ENCODE peak calls at places on chromosome 20, in seven cellular contexts. One of them, this sample, is unnamed.

GRCh38 chr20:53785320-53785719 is 191.7 kb upstream of the ZNF217 start:
- DNase-seq in right lobe of liver: no peak
- DNase-seq in fibroblast of lung: no peak
- DNase-seq in heart right ventricle: no peak
- DNase-seq in astrocyte: no peak
- DNase-seq in BJ: no peak
- DNase-seq in HepG2: no peak
- DNase-seq in this sample: no peak

GRCh38 chr20:21308340-21308739 is 5.2 kb downstream of the XRN2 start:
- DNase-seq in BJ: no peak
- DNase-seq in right lobe of liver: no peak
- DNase-seq in HepG2: no peak
- DNase-seq in heart right ventricle: no peak
- DNase-seq in fibroblast of lung: no peak
- DNase-seq in astrocyte: no peak
- DNase-seq in this sample: no peak

GRCh38 chr20:13017883-13018535 is 9.2 kb downstream of the SPTLC3 start:
- DNase-seq in astrocyte: no peak
- DNase-seq in heart right ventricle: no peak
- DNase-seq in right lobe of liver: no peak
- DNase-seq in fibroblast of lung: peak
- DNase-seq in BJ: no peak
- DNase-seq in HepG2: no peak
- DNase-seq in this sample: no peak

GRCh38 chr20:48025061-48025515 is 239.8 kb upstream of the SULF2 start:
- DNase-seq in heart right ventricle: peak
- DNase-seq in HepG2: no peak
- DNase-seq in BJ: peak
- DNase-seq in astrocyte: peak
- DNase-seq in fibroblast of lung: peak
- DNase-seq in right lobe of liver: no peak
- DNase-seq in this sample: peak

GRCh38 chr20:60054716-60055371 is 96.6 kb downstream of the CDH26 start:
- DNase-seq in heart right ventricle: no peak
- DNase-seq in BJ: no peak
- DNase-seq in astrocyte: no peak
- DNase-seq in right lobe of liver: no peak
- DNase-seq in fibroblast of lung: no peak
- DNase-seq in HepG2: no peak
- DNase-seq in this sample: no peak

GRCh38 chr20:43920797-43921196 is 6.1 kb downstream of the TOX2 start:
- DNase-seq in right lobe of liver: no peak
- DNase-seq in astrocyte: no peak
- DNase-seq in fibroblast of lung: no peak
- DNase-seq in heart right ventricle: no peak
- DNase-seq in BJ: no peak
- DNase-seq in HepG2: no peak
- DNase-seq in this sample: no peak

GRCh38 chr20:50376179-50376887 is 133.8 kb upstream of the PTPN1 start:
- DNase-seq in fibroblast of lung: no peak
- DNase-seq in BJ: no peak
- DNase-seq in right lobe of liver: no peak
- DNase-seq in heart right ventricle: no peak
- DNase-seq in HepG2: no peak
- DNase-seq in astrocyte: no peak
- DNase-seq in this sample: no peak

GRCh38 chr20:34888468-34888867 is 12.1 kb downstream of the ACSS2 start:
- DNase-seq in HepG2: no peak
- DNase-seq in BJ: no peak
- DNase-seq in fibroblast of lung: no peak
- DNase-seq in right lobe of liver: no peak
- DNase-seq in heart right ventricle: no peak
- DNase-seq in astrocyte: no peak
- DNase-seq in this sample: no peak

GRCh38 chr20:62428008-62428384 is 657 bp upstream of the RBBP8NL start:
- DNase-seq in astrocyte: no peak
- DNase-seq in HepG2: no peak
- DNase-seq in BJ: no peak
- DNase-seq in heart right ventricle: no peak
- DNase-seq in right lobe of liver: no peak
- DNase-seq in fibroblast of lung: no peak
- DNase-seq in this sample: no peak

GRCh38 chr20:21156266-21156665 is 30.4 kb downstream of the KIZ start:
- DNase-seq in right lobe of liver: no peak
- DNase-seq in heart right ventricle: no peak
- DNase-seq in BJ: peak
- DNase-seq in HepG2: no peak
- DNase-seq in fibroblast of lung: peak
- DNase-seq in astrocyte: peak
- DNase-seq in this sample: no peak

GRCh38 chr20:37095108-37095608 is 639 bp downstream of the RBL1 start:
- DNase-seq in BJ: no peak
- DNase-seq in astrocyte: no peak
- DNase-seq in HepG2: peak
- DNase-seq in right lobe of liver: no peak
- DNase-seq in fibroblast of lung: peak
- DNase-seq in heart right ventricle: no peak
- DNase-seq in this sample: peak

GRCh38 chr20:47306755-47307370 is 49.6 kb downstream of the ZMYND8 start:
- DNase-seq in astrocyte: no peak
- DNase-seq in HepG2: no peak
- DNase-seq in fibroblast of lung: no peak
- DNase-seq in BJ: no peak
- DNase-seq in heart right ventricle: no peak
- DNase-seq in right lobe of liver: no peak
- DNase-seq in this sample: no peak

GRCh38 chr20:47335251-47336012 is 21.1 kb downstream of the ZMYND8 start:
- DNase-seq in fibroblast of lung: no peak
- DNase-seq in BJ: no peak
- DNase-seq in HepG2: no peak
- DNase-seq in heart right ventricle: no peak
- DNase-seq in astrocyte: no peak
- DNase-seq in right lobe of liver: no peak
- DNase-seq in this sample: no peak

GRCh38 chr20:22060610-22061009 is 355.1 kb downstream of the PAX1 start:
- DNase-seq in fibroblast of lung: no peak
- DNase-seq in HepG2: no peak
- DNase-seq in BJ: no peak
- DNase-seq in right lobe of liver: no peak
- DNase-seq in heart right ventricle: no peak
- DNase-seq in astrocyte: no peak
- DNase-seq in this sample: no peak

GRCh38 chr20:7094438-7094997 is 327.0 kb downstream of the BMP2 start:
- DNase-seq in BJ: no peak
- DNase-seq in heart right ventricle: peak
- DNase-seq in astrocyte: peak
- DNase-seq in HepG2: peak
- DNase-seq in fibroblast of lung: peak
- DNase-seq in right lobe of liver: no peak
- DNase-seq in this sample: no peak

GRCh38 chr20:12113468-12114371 is 196.0 kb downstream of the BTBD3 start:
- DNase-seq in HepG2: no peak
- DNase-seq in BJ: no peak
- DNase-seq in fibroblast of lung: peak
- DNase-seq in right lobe of liver: no peak
- DNase-seq in astrocyte: peak
- DNase-seq in heart right ventricle: no peak
- DNase-seq in this sample: peak

GRCh38 chr20:37498066-37498702 is 22.9 kb upstream of the NNAT start:
- DNase-seq in astrocyte: no peak
- DNase-seq in BJ: no peak
- DNase-seq in right lobe of liver: no peak
- DNase-seq in heart right ventricle: no peak
- DNase-seq in HepG2: no peak
- DNase-seq in fibroblast of lung: no peak
- DNase-seq in this sample: no peak

GRCh38 chr20:50885781-50886180 is 45.5 kb downstream of the ADNP start:
- DNase-seq in right lobe of liver: no peak
- DNase-seq in astrocyte: no peak
- DNase-seq in heart right ventricle: no peak
- DNase-seq in HepG2: no peak
- DNase-seq in fibroblast of lung: no peak
- DNase-seq in BJ: no peak
- DNase-seq in this sample: no peak

GRCh38 chr20:56247954-56248782 is at the start of gene MC3R:
- DNase-seq in fibroblast of lung: peak
- DNase-seq in HepG2: peak
- DNase-seq in BJ: no peak
- DNase-seq in astrocyte: peak
- DNase-seq in heart right ventricle: peak
- DNase-seq in right lobe of liver: peak
- DNase-seq in this sample: no peak

GRCh38 chr20:19765266-19765665 is 7.2 kb downstream of the RIN2 start:
- DNase-seq in HepG2: no peak
- DNase-seq in BJ: no peak
- DNase-seq in fibroblast of lung: no peak
- DNase-seq in right lobe of liver: no peak
- DNase-seq in astrocyte: no peak
- DNase-seq in heart right ventricle: no peak
- DNase-seq in this sample: no peak

GRCh38 chr20:46117704-46118467 is at the start of gene CD40:
- DNase-seq in astrocyte: peak
- DNase-seq in heart right ventricle: peak
- DNase-seq in HepG2: peak
- DNase-seq in BJ: peak
- DNase-seq in fibroblast of lung: peak
- DNase-seq in right lobe of liver: peak
- DNase-seq in this sample: peak

GRCh38 chr20:542777-543368 is 717 bp downstream of the CSNK2A1 start:
- DNase-seq in astrocyte: no peak
- DNase-seq in right lobe of liver: peak
- DNase-seq in BJ: no peak
- DNase-seq in heart right ventricle: peak
- DNase-seq in HepG2: no peak
- DNase-seq in fibroblast of lung: no peak
- DNase-seq in this sample: peak

GRCh38 chr20:29472606-29473005 is 1784.9 kb upstream of the DEFB115 start:
- DNase-seq in HepG2: no peak
- DNase-seq in astrocyte: no peak
- DNase-seq in BJ: no peak
- DNase-seq in heart right ventricle: no peak
- DNase-seq in right lobe of liver: no peak
- DNase-seq in fibroblast of lung: no peak
- DNase-seq in this sample: no peak

GRCh38 chr20:20181322-20181721 is 129.0 kb downstream of the CFAP61 start:
- DNase-seq in BJ: no peak
- DNase-seq in HepG2: no peak
- DNase-seq in heart right ventricle: no peak
- DNase-seq in astrocyte: no peak
- DNase-seq in fibroblast of lung: no peak
- DNase-seq in right lobe of liver: no peak
- DNase-seq in this sample: no peak

GRCh38 chr20:14310977-14311654 is 26.3 kb downstream of the FLRT3 start:
- DNase-seq in right lobe of liver: no peak
- DNase-seq in heart right ventricle: no peak
- DNase-seq in fibroblast of lung: no peak
- DNase-seq in astrocyte: no peak
- DNase-seq in BJ: no peak
- DNase-seq in HepG2: no peak
- DNase-seq in this sample: no peak

GRCh38 chr20:50824137-50824536 is 29.3 kb downstream of the BCAS4 start:
- DNase-seq in right lobe of liver: no peak
- DNase-seq in fibroblast of lung: peak
- DNase-seq in HepG2: no peak
- DNase-seq in BJ: peak
- DNase-seq in astrocyte: peak
- DNase-seq in heart right ventricle: peak
- DNase-seq in this sample: no peak

GRCh38 chr20:42041000-42041565 is 422.9 kb upstream of the CHD6 start:
- DNase-seq in right lobe of liver: no peak
- DNase-seq in astrocyte: no peak
- DNase-seq in heart right ventricle: no peak
- DNase-seq in BJ: no peak
- DNase-seq in HepG2: no peak
- DNase-seq in fibroblast of lung: no peak
- DNase-seq in this sample: no peak
- TF ChIP-seq CTCF in right lobe of liver: no peak
- TF ChIP-seq CTCF in astrocyte: no peak
- TF ChIP-seq CTCF in heart right ventricle: no peak
- TF ChIP-seq CTCF in BJ: no peak
- TF ChIP-seq CTCF in HepG2: peak
- TF ChIP-seq CTCF in fibroblast of lung: no peak
- TF ChIP-seq CTCF in this sample: no peak

DNA sequence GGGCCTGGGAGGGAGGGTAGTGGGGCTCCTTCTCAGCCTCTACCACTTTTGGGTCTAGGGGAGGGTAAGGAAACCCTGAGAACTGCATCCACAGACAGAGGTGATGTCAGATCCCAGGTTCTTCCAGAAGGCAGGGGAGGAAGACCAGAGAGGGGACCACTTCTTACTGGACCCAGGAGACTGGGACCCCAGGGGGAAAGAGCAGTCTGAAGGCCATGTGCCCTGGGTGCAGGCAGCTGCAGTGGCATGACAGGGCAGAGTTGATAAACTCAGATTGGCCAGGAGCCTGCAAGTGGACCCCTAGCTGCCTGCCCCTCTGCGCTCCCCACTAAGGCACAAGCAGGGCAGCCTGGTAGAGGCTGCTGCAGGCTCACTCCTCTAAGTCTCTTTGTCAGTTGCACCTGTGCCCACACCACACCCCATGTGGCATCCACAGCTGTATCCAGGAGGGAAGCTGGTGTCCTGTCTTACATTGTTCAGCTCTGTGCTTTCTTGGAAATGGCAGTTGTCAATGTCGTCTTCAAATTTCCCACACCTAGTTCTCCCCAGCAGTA is 2.7 kb downstream of the CST9L start:
- DNase-seq in HepG2: no peak
- DNase-seq in right lobe of liver: no peak
- DNase-seq in BJ: no peak
- DNase-seq in fibroblast of lung: no peak
- DNase-seq in astrocyte: no peak
- DNase-seq in heart right ventricle: no peak
- DNase-seq in this sample: no peak
- H3K4me3 ChIP-seq in HepG2: no peak
- H3K4me3 ChIP-seq in right lobe of liver: no peak
- H3K4me3 ChIP-seq in BJ: no peak
- H3K4me3 ChIP-seq in fibroblast of lung: no peak
- H3K4me3 ChIP-seq in astrocyte: no peak
- H3K4me3 ChIP-seq in heart right ventricle: no peak
- H3K4me3 ChIP-seq in this sample: no peak

DNA sequence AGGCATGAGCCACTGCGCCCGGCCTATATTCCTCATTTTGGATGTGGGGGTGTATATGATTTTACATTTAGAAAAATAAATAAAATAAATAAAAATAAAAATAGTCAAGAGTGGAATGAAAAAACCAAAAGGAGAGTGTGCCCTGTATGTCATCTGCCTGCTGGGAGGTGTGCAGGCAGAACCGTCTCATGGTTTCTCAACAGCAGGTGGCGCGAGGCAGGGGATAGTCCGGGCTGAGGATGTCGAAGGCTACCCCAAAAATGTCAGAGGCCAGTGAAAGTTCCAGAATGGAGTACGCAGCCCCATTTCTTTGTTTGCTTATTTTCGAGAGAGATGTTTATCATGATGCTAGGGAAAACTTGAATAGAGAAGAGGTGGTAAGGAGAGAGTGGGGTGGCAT is 16.4 kb upstream of the KIF16B start:
- DNase-seq in fibroblast of lung: no peak
- DNase-seq in heart right ventricle: no peak
- DNase-seq in astrocyte: no peak
- DNase-seq in HepG2: no peak
- DNase-seq in BJ: no peak
- DNase-seq in right lobe of liver: no peak
- DNase-seq in this sample: no peak
- TF ChIP-seq CTCF in fibroblast of lung: no peak
- TF ChIP-seq CTCF in heart right ventricle: no peak
- TF ChIP-seq CTCF in astrocyte: no peak
- TF ChIP-seq CTCF in HepG2: peak
- TF ChIP-seq CTCF in BJ: no peak
- TF ChIP-seq CTCF in right lobe of liver: no peak
- TF ChIP-seq CTCF in this sample: no peak

GRCh38 chr20:64064145-64064698 is 1.2 kb downstream of the TCEA2 start:
- DNase-seq in right lobe of liver: peak
- DNase-seq in BJ: peak
- DNase-seq in HepG2: no peak
- DNase-seq in fibroblast of lung: peak
- DNase-seq in heart right ventricle: no peak
- DNase-seq in astrocyte: peak
- DNase-seq in this sample: no peak
- H3K4me3 ChIP-seq in right lobe of liver: peak
- H3K4me3 ChIP-seq in BJ: peak
- H3K4me3 ChIP-seq in HepG2: peak
- H3K4me3 ChIP-seq in fibroblast of lung: peak
- H3K4me3 ChIP-seq in heart right ventricle: peak
- H3K4me3 ChIP-seq in astrocyte: peak
- H3K4me3 ChIP-seq in this sample: no peak

This sample was measured in lower leg skin.